ENCODE peak calls at places on chromosomes 11 and 22, in four cellular contexts. L, B, H and J are unnamed samples.

GRCh38 chr11:11553595-11553994 is 68.2 kb downstream of the GALNT18 start:
- DNase-seq in H (no peak), L (no peak), B (no peak), J (no peak)

GRCh38 chr11:120985718-120986569 is 38.0 kb upstream of the TBCEL start:
- DNase-seq in B (peak), L (no peak), H (no peak), J (no peak)

GRCh38 chr22:46563381-46564083 is 26.1 kb upstream of the CELSR1 start:
- DNase-seq in L (peak), H (peak), B (peak), J (peak)

GRCh38 chr11:127493330-127493729 is 492.8 kb upstream of the KIRREL3 start:
- DNase-seq in B (peak), L (no peak), H (no peak), J (peak)

GRCh38 chr22:42001706-42002105 is 3.1 kb downstream of the WBP2NL start:
- DNase-seq in L (no peak), B (no peak), H (no peak), J (no peak)

GRCh38 chr11:112958670-112959069 is 2.5 kb upstream of the NCAM1 start:
- DNase-seq in H (no peak), L (no peak), B (no peak), J (no peak)

GRCh38 chr11:75333807-75334140 is 17.7 kb downstream of the ARRB1 start:
- DNase-seq in L (no peak), H (no peak), B (no peak), J (no peak)

GRCh38 chr11:45432100-45432499 is 146.0 kb upstream of the SYT13 start:
- DNase-seq in L (no peak), B (no peak), H (no peak), J (no peak)

GRCh38 chr11:100709233-100709999 is 22.3 kb downstream of the ARHGAP42 start:
- DNase-seq in B (peak), H (peak), L (no peak), J (peak)

GRCh38 chr11:36452987-36453386 is 57.1 kb downstream of the TRAF6 start:
- DNase-seq in B (no peak), H (no peak), L (no peak), J (no peak)

GRCh38 chr11:120244476-120244875 is 4.5 kb downstream of the POU2F3 start:
- DNase-seq in B (peak), H (no peak), L (no peak), J (no peak)

GRCh38 chr11:46352063-46352841 is 5.0 kb downstream of the DGKZ start:
- DNase-seq in L (no peak), B (no peak), H (no peak), J (no peak)

GRCh38 chr11:65574963-65575567 is 788 bp upstream of the EHBP1L1 start:
- DNase-seq in B (no peak), L (no peak), H (no peak), J (no peak)

GRCh38 chr22:26462971-26463661 is 20.5 kb downstream of the HPS4 start:
- DNase-seq in B (no peak), L (no peak), H (no peak), J (no peak)

GRCh38 chr22:23402275-23403151 is 177.6 kb downstream of the IGLL1 start:
- DNase-seq in H (peak), B (peak), L (no peak), J (no peak)

GRCh38 chr11:8759634-8760033 is 77.0 kb downstream of the RPL27A start:
- DNase-seq in H (no peak), L (no peak), B (no peak), J (peak)

GRCh38 chr11:13450832-13451397 is 12.1 kb downstream of the BTBD10 start:
- DNase-seq in L (no peak), H (no peak), B (no peak), J (no peak)

GRCh38 chr11:48193876-48194275 is 22.7 kb upstream of the OR4B1 start:
- DNase-seq in H (no peak), L (no peak), B (peak), J (no peak)

GRCh38 chr11:108221401-108221800 is 1.0 kb downstream of the NPAT start:
- DNase-seq in B (peak), L (no peak), H (no peak), J (no peak)

GRCh38 chr11:70399681-70400112 is 1.4 kb downstream of the CTTN start:
- DNase-seq in L (peak), H (no peak), B (peak), J (no peak)

GRCh38 chr11:28756977-28757376 is 648.8 kb downstream of the METTL15 start:
- DNase-seq in B (peak), H (no peak), L (no peak), J (no peak)

GRCh38 chr11:102957953-102958352 is 2.4 kb upstream of the MMP13 start:
- DNase-seq in L (no peak), B (no peak), H (no peak), J (no peak)

GRCh38 chr11:32267679-32268187 is 167.6 kb downstream of the WT1 start:
- DNase-seq in H (no peak), L (no peak), B (no peak), J (no peak)

GRCh38 chr22:46578824-46579561 is 41.2 kb upstream of the GRAMD4 start:
- DNase-seq in L (no peak), B (peak), H (no peak), J (no peak)

GRCh38 chr11:65431452-65432132 is 9.0 kb downstream of the NEAT1 start:
- DNase-seq in B (peak), H (no peak), L (no peak), J (no peak)

GRCh38 chr22:19687561-19688300 is 26.6 kb upstream of the SEPTIN5 start:
- DNase-seq in L (no peak), B (no peak), H (no peak), J (no peak)